ENCODE peak calls at places on chromosomes 12 and 14, in seven cellular contexts. X is IMR-90, T is mucosa of descending colon, A is AG04450, G is suprapubic skin, D is foreskin fibroblast, C is left lung. V is an unnamed sample.

GRCh38 chr12:5276327-5276880 is 155.5 kb upstream of the NTF3 start:
- DNase-seq in A (no peak), G (no peak), C (no peak), T (no peak), X (no peak), D (no peak), V (no peak)

GRCh38 chr12:109534456-109534855 is 38.8 kb downstream of the MMAB start:
- DNase-seq in A (no peak), X (no peak), C (no peak), T (no peak), G (no peak), D (no peak), V (no peak)

GRCh38 chr12:12505544-12506501 is 56.8 kb downstream of the DUSP16 start:
- DNase-seq in G (no peak), D (peak; percentile 80), A (peak; percentile 8), T (no peak), X (peak; percentile 65), C (no peak), V (no peak)

GRCh38 chr14:70052990-70053389 is 135.8 kb downstream of the SLC8A3 start:
- DNase-seq in A (no peak), C (no peak), D (peak; percentile 15), G (no peak), T (no peak), X (peak; percentile 28), V (no peak)

GRCh38 chr14:30020687-30021086 is 93.0 kb upstream of the PRKD1 start:
- DNase-seq in G (no peak), T (no peak), D (no peak), C (no peak), A (no peak), X (no peak), V (no peak)

GRCh38 chr12:107395817-107396216 is 289.8 kb upstream of the PWP1 start:
- DNase-seq in A (no peak), D (no peak), X (no peak), C (no peak), G (no peak), T (no peak), V (no peak)

GRCh38 chr14:80609055-80609454 is 332.5 kb downstream of the CEP128 start:
- DNase-seq in X (no peak), T (no peak), C (no peak), D (no peak), A (no peak), G (no peak), V (no peak)

GRCh38 chr14:91070572-91070971 is 10.1 kb upstream of the RPS6KA5 start:
- DNase-seq in T (no peak), C (no peak), A (no peak), X (no peak), G (no peak), D (no peak), V (no peak)

GRCh38 chr12:10722905-10723866 is at the start of gene YBX3:
- DNase-seq in D (peak; percentile 79), C (peak; percentile 87), G (peak; percentile 95), T (peak; percentile 88), A (peak; percentile 41), X (peak; percentile 75), V (peak; percentile 83)

GRCh38 chr12:109433618-109434017 is 43.5 kb downstream of the KCTD10 start:
- DNase-seq in X (no peak), C (no peak), A (no peak), G (no peak), D (no peak), T (no peak), V (no peak)

GRCh38 chr12:93880853-93881522 is 203.8 kb downstream of the CRADD start:
- DNase-seq in A (no peak), D (no peak), T (no peak), X (no peak), C (no peak), G (no peak), V (no peak)

GRCh38 chr12:50103767-50104321 is at the start of gene GPD1:
- DNase-seq in G (no peak), X (peak; percentile 28), A (no peak), T (peak; percentile 89), D (no peak), C (peak; percentile 73), V (no peak)

GRCh38 chr12:87813476-87814234 is 215.5 kb downstream of the C12orf50 start:
- DNase-seq in X (peak; percentile 89), T (no peak), A (peak; percentile 47), G (no peak), C (no peak), D (no peak), V (no peak)

GRCh38 chr14:100303925-100304324 is 2.3 kb downstream of the SLC25A29 start:
- DNase-seq in T (no peak), D (no peak), X (no peak), A (no peak), G (no peak), C (no peak), V (no peak)

GRCh38 chr14:104087505-104087904 is 2.0 kb downstream of the ASPG start:
- DNase-seq in C (no peak), A (no peak), G (no peak), D (no peak), T (peak; percentile 52), X (no peak), V (no peak)

GRCh38 chr12:89469361-89469760 is 55.2 kb downstream of the GALNT4 start:
- DNase-seq in G (no peak), C (no peak), X (peak; percentile 73), T (no peak), D (peak; percentile 57), A (no peak), V (no peak)

GRCh38 chr12:116121453-116121871 is 156.0 kb downstream of the MED13L start:
- DNase-seq in X (peak; percentile 60), D (no peak), C (no peak), A (no peak), T (no peak), G (no peak), V (no peak)

GRCh38 chr12:87812030-87812429 is 217.2 kb downstream of the C12orf50 start:
- DNase-seq in G (no peak), A (no peak), C (no peak), T (no peak), D (no peak), X (peak; percentile 54), V (no peak)

DNA sequence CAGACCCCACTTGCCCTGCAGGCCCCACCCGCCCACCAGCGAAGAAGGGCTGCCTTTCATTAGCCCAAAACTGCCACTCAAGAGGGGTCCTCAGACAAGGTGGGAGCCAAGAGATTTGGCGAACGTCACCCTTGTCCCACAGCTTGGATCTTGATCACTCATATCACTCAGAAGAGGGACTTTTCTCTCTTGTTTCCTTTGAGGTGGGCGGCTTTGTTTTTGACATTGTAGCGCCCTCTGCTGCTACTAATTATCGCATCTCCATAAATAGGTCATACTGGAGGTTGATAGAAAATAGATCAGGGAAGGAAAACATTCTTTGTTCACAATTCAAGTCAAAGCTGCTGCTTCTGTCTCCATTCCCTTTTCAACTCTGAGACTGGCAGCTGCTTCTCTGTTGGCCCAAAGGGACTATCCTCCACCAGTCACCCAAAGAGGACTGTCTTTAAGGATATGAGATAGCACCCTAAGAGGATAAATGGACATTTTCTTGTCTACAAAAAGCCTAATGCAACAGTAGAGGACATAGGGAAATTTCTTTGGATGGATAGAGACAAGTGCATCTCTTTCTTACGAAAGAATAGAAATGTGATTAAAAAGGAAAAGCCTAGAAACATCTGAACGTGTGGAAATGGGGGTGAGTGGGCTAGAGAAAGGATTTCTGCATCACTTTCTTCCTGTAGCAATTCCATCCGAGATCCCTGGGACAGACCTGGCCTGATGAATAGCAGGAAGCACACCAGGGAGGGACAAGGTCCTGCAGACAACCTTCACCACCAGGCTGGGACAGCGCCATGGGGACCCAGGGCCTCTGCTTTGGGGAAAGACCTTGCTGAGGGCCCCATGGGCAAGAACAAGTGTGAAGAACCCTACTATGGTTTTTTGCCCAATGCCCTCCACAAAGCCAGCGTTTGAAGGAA is 115.8 kb downstream of the DAD1 start:
- DNase-seq in X (peak; percentile 25), T (no peak), G (no peak), D (peak; percentile 17), C (no peak), A (no peak), V (no peak)
- TF ChIP-seq CTCF in X (peak; percentile 50), T (no peak), G (peak; percentile 31), D (peak; percentile 27), C (peak; percentile 48), A (peak; percentile 41), V (peak; percentile 72)

DNA sequence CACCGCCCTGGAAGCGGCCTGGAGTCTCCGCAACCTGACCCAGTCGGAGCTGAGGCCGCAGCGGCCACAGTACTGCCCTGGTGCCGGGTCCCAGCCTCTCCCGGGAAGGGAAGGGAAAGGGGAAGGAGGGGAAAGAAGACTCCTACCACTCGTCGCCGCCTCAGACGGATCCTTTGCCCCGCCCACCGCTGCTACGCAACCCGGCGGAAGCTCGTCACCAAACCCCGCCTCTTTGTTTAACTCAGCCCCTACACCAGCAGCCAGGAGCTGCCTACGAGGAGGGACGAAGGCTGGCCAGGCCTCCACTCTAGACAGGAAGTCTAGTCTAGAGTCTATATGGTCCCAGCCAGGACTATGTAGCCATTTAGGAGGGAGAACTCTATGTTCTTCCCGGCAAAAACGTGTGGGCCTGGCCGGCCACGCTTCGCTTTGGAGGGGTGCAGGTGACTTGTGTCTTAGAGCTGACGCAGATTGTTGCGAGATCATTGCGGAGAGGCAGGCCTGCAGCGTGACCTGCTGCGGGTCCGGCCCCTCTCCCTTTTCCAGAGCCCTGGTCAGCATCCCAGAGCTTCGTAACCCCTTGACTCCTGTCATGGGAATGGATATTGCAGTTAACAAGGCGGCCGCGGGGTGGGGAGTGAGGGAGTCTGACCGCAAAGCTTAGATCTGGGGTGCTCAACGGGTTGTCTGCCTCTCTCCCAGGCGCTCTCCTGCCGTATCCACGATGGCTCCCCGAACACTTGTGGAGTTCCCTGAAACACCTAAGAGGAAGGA is at the start of gene RNF41:
- DNase-seq in A (peak; percentile 95), C (peak; percentile 98), X (peak; percentile 97), T (peak; percentile 98), G (peak; percentile 98), D (peak; percentile 97), V (peak; percentile 95)
- TF ChIP-seq CTCF in A (no peak), C (no peak), X (peak; percentile 16), T (no peak), G (no peak), D (no peak), V (peak; percentile 33)

DNA sequence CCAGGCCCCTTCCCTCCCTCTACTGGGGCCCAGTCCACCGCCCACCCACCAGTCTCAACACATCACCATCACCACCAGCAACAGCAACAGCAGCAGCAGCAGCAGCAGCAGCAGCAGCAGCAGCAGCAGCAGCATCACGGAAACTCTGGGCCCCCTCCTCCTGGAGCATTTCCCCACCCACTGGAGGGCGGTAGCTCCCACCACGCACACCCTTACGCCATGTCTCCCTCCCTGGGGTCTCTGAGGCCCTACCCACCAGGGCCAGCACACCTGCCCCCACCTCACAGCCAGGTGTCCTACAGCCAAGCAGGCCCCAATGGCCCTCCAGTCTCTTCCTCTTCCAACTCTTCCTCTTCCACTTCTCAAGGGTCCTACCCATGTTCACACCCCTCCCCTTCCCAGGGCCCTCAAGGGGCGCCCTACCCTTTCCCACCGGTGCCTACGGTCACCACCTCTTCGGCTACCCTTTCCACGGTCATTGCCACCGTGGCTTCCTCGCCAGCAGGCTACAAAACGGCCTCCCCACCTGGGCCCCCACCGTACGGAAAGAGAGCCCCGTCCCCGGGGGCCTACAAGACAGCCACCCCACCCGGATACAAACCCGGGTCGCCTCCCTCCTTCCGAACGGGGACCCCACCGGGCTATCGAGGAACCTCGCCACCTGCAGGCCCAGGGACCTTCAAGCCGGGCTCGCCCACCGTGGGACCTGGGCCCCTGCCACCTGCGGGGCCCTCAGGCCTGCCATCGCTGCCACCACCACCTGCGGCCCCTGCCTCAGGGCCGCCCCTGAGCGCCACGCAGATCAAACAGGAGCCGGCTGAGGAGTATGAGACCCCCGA is 6.8 kb upstream of the RNU7-1 start:
- DNase-seq in C (no peak), D (no peak), G (no peak), A (no peak), X (no peak), T (peak; percentile 67), V (no peak)
- TF ChIP-seq CTCF in C (no peak), D (no peak), G (no peak), A (no peak), X (no peak), T (no peak), V (no peak)

GRCh38 chr14:95774265-95775160 is 60.6 kb upstream of the TCL1A start:
- DNase-seq in X (peak; percentile 44), T (no peak), A (no peak), G (no peak), C (no peak), D (peak; percentile 14), V (no peak)
- TF ChIP-seq CTCF in X (peak; percentile 76), T (peak; percentile 72), A (peak; percentile 91), G (peak; percentile 89), C (peak; percentile 85), D (peak; percentile 87), V (peak; percentile 95)

V was measured in type B pancreatic cell.